ENCODE peak calls at places on chromosomes 12 and 14, in ten cellular contexts. One of them, this sample, is unnamed.
A peak's percentile ranks its signal among the peaks of the same experiment; 100 is the strongest.

GRCh38 chr14:36319899-36320209 is 583 bp downstream of the MBIP start:
- DNase-seq in activated naive CD8-positive, alpha-beta T cell treated with anti-CD3 and anti-CD28 coated beads, Interleukin-2, amount 50 U/mL, for 24 hours: no peak
- DNase-seq in stimulated activated CD4-positive, alpha-beta T cell treated with anti-CD3 and anti-CD28 coated beads, Interleukin-15, amount 100 ng/mL, for 1 hour: no peak
- DNase-seq in fibroblast of gingiva: no peak
- DNase-seq in OCI-LY7: no peak
- DNase-seq in astrocyte of the spinal cord: no peak
- DNase-seq in T-helper 17 cell: no peak
- DNase-seq in T-helper 1 cell: no peak
- DNase-seq in stimulated activated naive CD4-positive, alpha-beta T cell: no peak
- DNase-seq in aorta: no peak
- DNase-seq in this sample: no peak

GRCh38 chr12:77033658-77034164 is 31.7 kb downstream of the E2F7 start:
- DNase-seq in aorta: no peak
- DNase-seq in stimulated activated naive CD4-positive, alpha-beta T cell: no peak
- DNase-seq in OCI-LY7: no peak
- DNase-seq in fibroblast of gingiva: no peak
- DNase-seq in T-helper 1 cell: no peak
- DNase-seq in activated naive CD8-positive, alpha-beta T cell treated with anti-CD3 and anti-CD28 coated beads, Interleukin-2, amount 50 U/mL, for 24 hours: no peak
- DNase-seq in astrocyte of the spinal cord: no peak
- DNase-seq in stimulated activated CD4-positive, alpha-beta T cell treated with anti-CD3 and anti-CD28 coated beads, Interleukin-15, amount 100 ng/mL, for 1 hour: no peak
- DNase-seq in T-helper 17 cell: no peak
- DNase-seq in this sample: no peak

GRCh38 chr12:91126516-91126915 is 15.2 kb upstream of the LUM start:
- DNase-seq in activated naive CD8-positive, alpha-beta T cell treated with anti-CD3 and anti-CD28 coated beads, Interleukin-2, amount 50 U/mL, for 24 hours: no peak
- DNase-seq in OCI-LY7: no peak
- DNase-seq in T-helper 1 cell: no peak
- DNase-seq in stimulated activated naive CD4-positive, alpha-beta T cell: no peak
- DNase-seq in fibroblast of gingiva: no peak
- DNase-seq in stimulated activated CD4-positive, alpha-beta T cell treated with anti-CD3 and anti-CD28 coated beads, Interleukin-15, amount 100 ng/mL, for 1 hour: no peak
- DNase-seq in T-helper 17 cell: no peak
- DNase-seq in aorta: no peak
- DNase-seq in astrocyte of the spinal cord: no peak
- DNase-seq in this sample: no peak

GRCh38 chr12:66915312-66915904 is 236.5 kb upstream of the GRIP1 start:
- DNase-seq in astrocyte of the spinal cord: no peak
- DNase-seq in T-helper 17 cell: no peak
- DNase-seq in fibroblast of gingiva: no peak
- DNase-seq in activated naive CD8-positive, alpha-beta T cell treated with anti-CD3 and anti-CD28 coated beads, Interleukin-2, amount 50 U/mL, for 24 hours: no peak
- DNase-seq in stimulated activated CD4-positive, alpha-beta T cell treated with anti-CD3 and anti-CD28 coated beads, Interleukin-15, amount 100 ng/mL, for 1 hour: no peak
- DNase-seq in aorta: no peak
- DNase-seq in OCI-LY7: no peak
- DNase-seq in T-helper 1 cell: no peak
- DNase-seq in stimulated activated naive CD4-positive, alpha-beta T cell: no peak
- DNase-seq in this sample: no peak

GRCh38 chr14:60161176-60162107 is 3.8 kb downstream of the DHRS7 start:
- DNase-seq in activated naive CD8-positive, alpha-beta T cell treated with anti-CD3 and anti-CD28 coated beads, Interleukin-2, amount 50 U/mL, for 24 hours: no peak
- DNase-seq in T-helper 1 cell: no peak
- DNase-seq in stimulated activated CD4-positive, alpha-beta T cell treated with anti-CD3 and anti-CD28 coated beads, Interleukin-15, amount 100 ng/mL, for 1 hour: no peak
- DNase-seq in T-helper 17 cell: no peak
- DNase-seq in OCI-LY7: peak; percentile 14
- DNase-seq in fibroblast of gingiva: peak; percentile 82
- DNase-seq in aorta: no peak
- DNase-seq in stimulated activated naive CD4-positive, alpha-beta T cell: no peak
- DNase-seq in astrocyte of the spinal cord: no peak
- DNase-seq in this sample: no peak

GRCh38 chr12:50613463-50613862 is 108.7 kb downstream of the DIP2B start:
- DNase-seq in fibroblast of gingiva: no peak
- DNase-seq in T-helper 17 cell: no peak
- DNase-seq in OCI-LY7: no peak
- DNase-seq in astrocyte of the spinal cord: no peak
- DNase-seq in stimulated activated naive CD4-positive, alpha-beta T cell: no peak
- DNase-seq in activated naive CD8-positive, alpha-beta T cell treated with anti-CD3 and anti-CD28 coated beads, Interleukin-2, amount 50 U/mL, for 24 hours: no peak
- DNase-seq in aorta: no peak
- DNase-seq in T-helper 1 cell: no peak
- DNase-seq in stimulated activated CD4-positive, alpha-beta T cell treated with anti-CD3 and anti-CD28 coated beads, Interleukin-15, amount 100 ng/mL, for 1 hour: no peak
- DNase-seq in this sample: no peak

GRCh38 chr14:99233222-99234035 is 38.6 kb downstream of the BCL11B start:
- DNase-seq in stimulated activated naive CD4-positive, alpha-beta T cell: no peak
- DNase-seq in T-helper 17 cell: no peak
- DNase-seq in T-helper 1 cell: no peak
- DNase-seq in astrocyte of the spinal cord: no peak
- DNase-seq in activated naive CD8-positive, alpha-beta T cell treated with anti-CD3 and anti-CD28 coated beads, Interleukin-2, amount 50 U/mL, for 24 hours: no peak
- DNase-seq in fibroblast of gingiva: no peak
- DNase-seq in stimulated activated CD4-positive, alpha-beta T cell treated with anti-CD3 and anti-CD28 coated beads, Interleukin-15, amount 100 ng/mL, for 1 hour: no peak
- DNase-seq in aorta: peak; percentile 61
- DNase-seq in OCI-LY7: no peak
- DNase-seq in this sample: no peak

GRCh38 chr12:94386422-94386821 is 73.2 kb downstream of the CEP83 start:
- DNase-seq in activated naive CD8-positive, alpha-beta T cell treated with anti-CD3 and anti-CD28 coated beads, Interleukin-2, amount 50 U/mL, for 24 hours: no peak
- DNase-seq in T-helper 17 cell: no peak
- DNase-seq in aorta: no peak
- DNase-seq in stimulated activated CD4-positive, alpha-beta T cell treated with anti-CD3 and anti-CD28 coated beads, Interleukin-15, amount 100 ng/mL, for 1 hour: no peak
- DNase-seq in fibroblast of gingiva: no peak
- DNase-seq in T-helper 1 cell: no peak
- DNase-seq in OCI-LY7: no peak
- DNase-seq in stimulated activated naive CD4-positive, alpha-beta T cell: no peak
- DNase-seq in astrocyte of the spinal cord: no peak
- DNase-seq in this sample: no peak

GRCh38 chr12:120239776-120240494 is 25.6 kb downstream of the PXN start:
- DNase-seq in activated naive CD8-positive, alpha-beta T cell treated with anti-CD3 and anti-CD28 coated beads, Interleukin-2, amount 50 U/mL, for 24 hours: no peak
- DNase-seq in OCI-LY7: no peak
- DNase-seq in aorta: no peak
- DNase-seq in astrocyte of the spinal cord: no peak
- DNase-seq in stimulated activated naive CD4-positive, alpha-beta T cell: no peak
- DNase-seq in stimulated activated CD4-positive, alpha-beta T cell treated with anti-CD3 and anti-CD28 coated beads, Interleukin-15, amount 100 ng/mL, for 1 hour: no peak
- DNase-seq in T-helper 1 cell: no peak
- DNase-seq in T-helper 17 cell: no peak
- DNase-seq in fibroblast of gingiva: no peak
- DNase-seq in this sample: no peak

This sample was measured in T-cell.